ENCODE peak calls at places on chromosomes 4 and X, in five cellular contexts. One of them, this sample, is unnamed.

GRCh38 chr4:183989471-183989870 is 84.4 kb downstream of the STOX2 start:
- DNase-seq in H1: no peak
- DNase-seq in NT2/D1: no peak
- DNase-seq in HepG2: no peak
- DNase-seq in GM12878: no peak
- DNase-seq in this sample: no peak

GRCh38 chr4:40826821-40827220 is 77.1 kb downstream of the NSUN7 start:
- DNase-seq in HepG2: no peak
- DNase-seq in H1: no peak
- DNase-seq in NT2/D1: no peak
- DNase-seq in GM12878: no peak
- DNase-seq in this sample: no peak

GRCh38 chr4:105455182-105455581 is 18.7 kb downstream of the PPA2 start:
- DNase-seq in GM12878: no peak
- DNase-seq in NT2/D1: no peak
- DNase-seq in HepG2: no peak
- DNase-seq in H1: no peak
- DNase-seq in this sample: no peak

GRCh38 chrX:153519569-153520285 is 2.3 kb downstream of the ATP2B3 start:
- DNase-seq in HepG2: no peak
- DNase-seq in H1: no peak
- DNase-seq in NT2/D1: no peak
- DNase-seq in GM12878: no peak
- DNase-seq in this sample: no peak

GRCh38 chr4:65789341-65789740 is 119.1 kb upstream of the EPHA5 start:
- DNase-seq in GM12878: no peak
- DNase-seq in H1: no peak
- DNase-seq in NT2/D1: no peak
- DNase-seq in HepG2: no peak
- DNase-seq in this sample: no peak

GRCh38 chr4:113394730-113395530 is 345.5 kb downstream of the ANK2 start:
- DNase-seq in NT2/D1: peak; percentile 74
- DNase-seq in H1: no peak
- DNase-seq in HepG2: peak; percentile 88
- DNase-seq in GM12878: peak; percentile 66
- DNase-seq in this sample: peak; percentile 72

GRCh38 chrX:77446840-77447239 is 349 bp upstream of the FGF16 start:
- DNase-seq in H1: peak; percentile 46
- DNase-seq in GM12878: no peak
- DNase-seq in NT2/D1: no peak
- DNase-seq in HepG2: no peak
- DNase-seq in this sample: no peak

GRCh38 chrX:45824471-45824870 is 623.8 kb upstream of the DIPK2B start:
- DNase-seq in GM12878: no peak
- DNase-seq in HepG2: peak; percentile 11
- DNase-seq in H1: no peak
- DNase-seq in NT2/D1: no peak
- DNase-seq in this sample: peak; percentile 39

GRCh38 chr4:158710814-158711213 is 12.4 kb downstream of the PPID start:
- DNase-seq in NT2/D1: no peak
- DNase-seq in H1: no peak
- DNase-seq in GM12878: no peak
- DNase-seq in HepG2: no peak
- DNase-seq in this sample: no peak

GRCh38 chr4:94228488-94229216 is 21.0 kb downstream of the SMARCAD1 start:
- DNase-seq in H1: no peak
- DNase-seq in HepG2: no peak
- DNase-seq in NT2/D1: no peak
- DNase-seq in GM12878: no peak
- DNase-seq in this sample: no peak

GRCh38 chr4:93201471-93201870 is 627.1 kb upstream of the ATOH1 start:
- DNase-seq in H1: no peak
- DNase-seq in HepG2: no peak
- DNase-seq in NT2/D1: no peak
- DNase-seq in GM12878: no peak
- DNase-seq in this sample: no peak

GRCh38 chrX:41707218-41707617 is 16.8 kb upstream of the GPR82 start:
- DNase-seq in NT2/D1: no peak
- DNase-seq in HepG2: no peak
- DNase-seq in GM12878: no peak
- DNase-seq in H1: no peak
- DNase-seq in this sample: no peak

GRCh38 chr4:96326846-96327245 is 487.0 kb downstream of the PDHA2 start:
- DNase-seq in NT2/D1: no peak
- DNase-seq in H1: no peak
- DNase-seq in HepG2: no peak
- DNase-seq in GM12878: no peak
- DNase-seq in this sample: no peak

GRCh38 chrX:150942958-150943594 is 40.1 kb upstream of the HMGB3 start:
- DNase-seq in NT2/D1: no peak
- DNase-seq in H1: no peak
- DNase-seq in GM12878: no peak
- DNase-seq in HepG2: no peak
- DNase-seq in this sample: no peak

GRCh38 chr4:89314291-89314690 is 6.7 kb upstream of the GPRIN3 start:
- DNase-seq in HepG2: no peak
- DNase-seq in NT2/D1: no peak
- DNase-seq in H1: no peak
- DNase-seq in GM12878: no peak
- DNase-seq in this sample: no peak

GRCh38 chrX:118772051-118772450 is 44.6 kb downstream of the IL13RA1 start:
- DNase-seq in HepG2: no peak
- DNase-seq in H1: no peak
- DNase-seq in GM12878: no peak
- DNase-seq in NT2/D1: no peak
- DNase-seq in this sample: no peak

GRCh38 chr4:4395849-4396627 is 9.1 kb downstream of the NSG1 start:
- DNase-seq in GM12878: no peak
- DNase-seq in HepG2: peak; percentile 7
- DNase-seq in H1: peak; percentile 53
- DNase-seq in NT2/D1: no peak
- DNase-seq in this sample: no peak

GRCh38 chr4:99126376-99126775 is 17.7 kb downstream of the ADH4 start:
- DNase-seq in HepG2: no peak
- DNase-seq in H1: no peak
- DNase-seq in GM12878: no peak
- DNase-seq in NT2/D1: no peak
- DNase-seq in this sample: no peak

GRCh38 chr4:99117876-99118693 is 26.0 kb downstream of the ADH4 start:
- DNase-seq in H1: no peak
- DNase-seq in HepG2: peak; percentile 7
- DNase-seq in GM12878: no peak
- DNase-seq in NT2/D1: no peak
- DNase-seq in this sample: no peak

GRCh38 chr4:99120501-99120900 is 23.6 kb downstream of the ADH4 start:
- DNase-seq in HepG2: no peak
- DNase-seq in NT2/D1: no peak
- DNase-seq in GM12878: no peak
- DNase-seq in H1: no peak
- DNase-seq in this sample: no peak
- TF ChIP-seq SUZ12 in HepG2: no peak
- TF ChIP-seq SUZ12 in NT2/D1: no peak
- TF ChIP-seq SUZ12 in GM12878: no peak
- TF ChIP-seq SUZ12 in H1: no peak
- TF ChIP-seq SUZ12 in this sample: no peak

DNA sequence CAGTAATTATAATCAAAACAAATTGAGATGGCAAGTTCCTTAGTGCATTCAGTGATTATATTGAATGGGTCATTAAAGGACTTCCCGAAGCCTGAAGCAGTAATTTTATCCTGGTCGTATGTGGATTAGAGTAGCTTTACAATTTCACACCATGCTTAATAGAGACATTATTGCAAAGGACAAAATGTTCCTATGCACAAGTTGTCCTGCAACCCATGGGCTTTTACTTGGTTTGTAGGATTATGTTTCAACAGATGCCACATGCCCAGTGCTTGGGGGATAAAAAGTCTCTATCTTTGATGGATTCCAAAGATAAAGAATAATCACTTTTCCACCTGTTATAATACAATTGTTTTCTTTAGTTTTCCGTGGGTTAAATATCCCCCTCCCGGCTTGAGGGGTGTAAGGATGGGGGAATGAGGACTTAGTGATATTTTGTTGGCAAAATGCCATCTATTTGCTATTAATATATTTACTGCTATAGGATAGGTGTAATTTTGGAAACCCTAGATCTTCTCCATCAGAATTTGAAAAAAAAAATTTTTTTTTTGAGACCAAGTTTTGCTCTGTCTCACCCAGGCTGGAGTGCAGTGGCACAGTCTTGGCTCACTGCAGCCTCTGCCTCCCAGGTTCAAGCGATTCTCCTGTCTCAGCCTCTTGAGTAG is 156.5 kb upstream of the ETNPPL start:
- DNase-seq in H1: no peak
- DNase-seq in HepG2: no peak
- DNase-seq in GM12878: no peak
- DNase-seq in NT2/D1: no peak
- DNase-seq in this sample: no peak
- TF ChIP-seq SUZ12 in H1: no peak
- TF ChIP-seq SUZ12 in HepG2: no peak
- TF ChIP-seq SUZ12 in GM12878: no peak
- TF ChIP-seq SUZ12 in NT2/D1: no peak
- TF ChIP-seq SUZ12 in this sample: no peak

GRCh38 chr4:110452546-110452945 is 23.4 kb upstream of the ENPEP start:
- DNase-seq in NT2/D1: no peak
- DNase-seq in HepG2: no peak
- DNase-seq in H1: no peak
- DNase-seq in GM12878: no peak
- DNase-seq in this sample: no peak

GRCh38 chr4:110454456-110454855 is 21.5 kb upstream of the ENPEP start:
- DNase-seq in H1: no peak
- DNase-seq in HepG2: no peak
- DNase-seq in NT2/D1: no peak
- DNase-seq in GM12878: no peak
- DNase-seq in this sample: no peak

DNA sequence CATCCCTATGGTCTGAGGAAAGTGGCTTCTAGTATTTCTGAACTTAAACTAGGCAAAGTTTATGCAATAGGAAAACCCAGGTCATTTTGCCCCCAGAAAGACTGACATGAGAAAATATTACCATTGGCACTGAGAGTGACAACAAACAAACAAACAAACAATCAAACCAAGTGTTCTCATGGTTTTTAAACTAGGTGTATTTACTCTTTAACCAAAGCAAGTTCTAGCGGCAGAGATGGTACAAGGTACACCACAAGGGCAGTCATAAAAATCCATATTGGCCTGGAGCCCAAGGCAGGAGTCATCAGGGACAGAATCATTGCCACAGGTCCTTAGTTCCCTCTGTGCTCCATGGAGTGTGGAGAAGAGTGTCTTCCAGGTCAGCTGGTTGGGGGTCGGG is 26.0 kb upstream of the ENPEP start:
- DNase-seq in GM12878: no peak
- DNase-seq in H1: no peak
- DNase-seq in HepG2: no peak
- DNase-seq in NT2/D1: no peak
- DNase-seq in this sample: no peak
- TF ChIP-seq SUZ12 in GM12878: no peak
- TF ChIP-seq SUZ12 in H1: no peak
- TF ChIP-seq SUZ12 in HepG2: no peak
- TF ChIP-seq SUZ12 in NT2/D1: no peak
- TF ChIP-seq SUZ12 in this sample: no peak

DNA sequence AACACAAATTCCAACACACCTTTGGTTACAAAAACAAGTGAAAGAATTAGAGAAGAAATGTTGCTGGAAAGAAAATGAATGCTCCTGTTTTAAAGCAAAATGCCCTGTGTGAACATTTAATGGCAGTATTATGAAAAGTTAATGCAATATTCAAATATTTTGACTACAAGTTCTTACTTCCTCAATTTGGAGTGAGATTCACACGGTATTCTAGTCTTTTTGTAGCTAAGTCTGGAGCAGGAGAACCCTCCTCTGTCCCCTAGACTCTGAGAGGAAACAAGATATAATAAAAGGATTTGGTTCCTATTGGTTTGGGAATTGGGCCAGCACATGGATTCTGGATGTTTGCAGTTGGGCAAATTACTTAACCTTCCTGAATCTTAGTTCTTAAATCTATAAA is 12.7 kb downstream of the MAD2L1 start:
- DNase-seq in NT2/D1: no peak
- DNase-seq in HepG2: no peak
- DNase-seq in GM12878: no peak
- DNase-seq in H1: no peak
- DNase-seq in this sample: no peak
- TF ChIP-seq SUZ12 in NT2/D1: no peak
- TF ChIP-seq SUZ12 in HepG2: no peak
- TF ChIP-seq SUZ12 in GM12878: no peak
- TF ChIP-seq SUZ12 in H1: no peak
- TF ChIP-seq SUZ12 in this sample: no peak

DNA sequence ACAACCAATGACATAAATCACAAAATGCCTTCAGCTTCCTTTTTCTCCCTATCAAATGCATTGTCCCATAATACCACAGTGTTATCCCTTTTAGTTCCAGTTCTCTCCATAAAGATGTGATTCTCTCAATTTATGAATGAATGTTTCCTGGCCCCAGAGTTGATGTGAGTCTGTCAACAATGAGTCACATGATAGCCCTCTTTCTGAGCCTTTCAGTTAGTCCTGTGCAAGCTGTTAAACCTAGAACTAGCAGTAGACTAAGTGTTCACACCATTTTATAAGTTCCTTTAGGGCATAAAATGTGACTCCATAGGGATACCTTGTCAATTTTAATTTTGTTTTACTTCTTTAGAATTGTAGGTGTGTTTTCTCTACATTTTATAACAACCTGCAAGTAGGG is 129.5 kb downstream of the PABPC4L start:
- DNase-seq in NT2/D1: no peak
- DNase-seq in GM12878: no peak
- DNase-seq in H1: no peak
- DNase-seq in HepG2: no peak
- DNase-seq in this sample: no peak
- TF ChIP-seq SUZ12 in NT2/D1: no peak
- TF ChIP-seq SUZ12 in GM12878: no peak
- TF ChIP-seq SUZ12 in H1: no peak
- TF ChIP-seq SUZ12 in HepG2: no peak
- TF ChIP-seq SUZ12 in this sample: no peak

This sample was measured in HEK293T.